ENCODE peak calls at places on chromosomes 6 and 20, in five cellular contexts. H is fibroblast of lung, F is COR-L47, B is caudate nucleus, E is heart right ventricle. M is an unnamed sample.

GRCh38 chr6:11278207-11278559 is 45.7 kb upstream of the NEDD9 start:
- DNase-seq in H (no peak), E (no peak), F (no peak), B (no peak), M (no peak)

GRCh38 chr6:5028301-5028700 is 24.5 kb upstream of the RPP40 start:
- DNase-seq in F (no peak), E (no peak), B (no peak), H (no peak), M (no peak)

GRCh38 chr6:70162972-70163371 is 139.9 kb downstream of the COL9A1 start:
- DNase-seq in F (no peak), B (no peak), E (no peak), H (no peak), M (no peak)

GRCh38 chr6:44452725-44453124 is 65.2 kb downstream of the CDC5L start:
- DNase-seq in F (no peak), B (no peak), H (peak; percentile 64), E (no peak), M (no peak)

GRCh38 chr6:155142902-155143609 is 120.8 kb upstream of the CLDN20 start:
- DNase-seq in B (no peak), H (no peak), F (no peak), E (no peak), M (no peak)

GRCh38 chr6:73983367-73983766 is 287.4 kb downstream of the CD109 start:
- DNase-seq in F (no peak), E (no peak), B (no peak), H (peak; percentile 54), M (no peak)

GRCh38 chr6:119535332-119535731 is 185.8 kb upstream of the MAN1A1 start:
- DNase-seq in H (no peak), B (no peak), F (no peak), E (no peak), M (no peak)

GRCh38 chr6:26250806-26251075 is 114.3 kb upstream of the BTN3A2 start:
- DNase-seq in B (no peak), H (no peak), E (no peak), F (peak; percentile 73), M (peak; percentile 43)

GRCh38 chr6:19303381-19303780 is 533.8 kb upstream of the ID4 start:
- DNase-seq in H (peak; percentile 17), B (peak; percentile 7), F (peak; percentile 72), E (no peak), M (no peak)

GRCh38 chr20:14879020-14879697 is 541.7 kb upstream of the FLRT3 start:
- DNase-seq in H (peak; percentile 81), F (no peak), B (no peak), E (no peak), M (no peak)

GRCh38 chr20:8670900-8671229 is 398.0 kb upstream of the PLCB4 start:
- DNase-seq in H (no peak), B (no peak), F (no peak), E (no peak), M (no peak)

GRCh38 chr20:17646901-17647301 is 35.1 kb downstream of the RRBP1 start:
- DNase-seq in B (no peak), E (no peak), H (no peak), F (no peak), M (no peak)

GRCh38 chr20:54111460-54111859 is 41.1 kb upstream of the BCAS1 start:
- DNase-seq in H (no peak), B (no peak), E (no peak), F (no peak), M (no peak)

GRCh38 chr6:4870821-4871494 is 94.8 kb downstream of the CDYL start:
- DNase-seq in F (no peak), H (no peak), E (no peak), B (no peak), M (no peak)

GRCh38 chr20:4018015-4018748 is 2.8 kb upstream of the RNF24 start:
- DNase-seq in B (no peak), F (no peak), E (no peak), H (peak; percentile 50), M (no peak)

GRCh38 chr6:160462551-160463109 is 114.5 kb downstream of the SLC22A3 start:
- DNase-seq in E (no peak), B (no peak), H (peak; percentile 95), F (no peak), M (no peak)

GRCh38 chr6:10399451-10399850 is 15.4 kb downstream of the TFAP2A start:
- DNase-seq in H (no peak), E (no peak), B (no peak), F (no peak), M (no peak)

GRCh38 chr6:129646617-129647016 is 63.4 kb downstream of the ARHGAP18 start:
- DNase-seq in B (no peak), H (no peak), F (no peak), E (no peak), M (no peak)

GRCh38 chr6:106037060-106037459 is 49.1 kb upstream of the PRDM1 start:
- DNase-seq in F (no peak), B (no peak), E (no peak), H (peak; percentile 82), M (no peak)

GRCh38 chr6:108565893-108566292 is 5.2 kb downstream of the FOXO3 start:
- DNase-seq in H (peak; percentile 64), E (no peak), F (no peak), B (no peak), M (peak; percentile 54)

GRCh38 chr6:147506704-147507114 is 1.8 kb upstream of the SAMD5 start:
- DNase-seq in B (peak; percentile 62), F (peak; percentile 37), E (peak; percentile 79), H (peak; percentile 40), M (peak; percentile 74)

GRCh38 chr20:8394308-8394945 is 262.4 kb downstream of the PLCB1 start:
- DNase-seq in E (no peak), B (no peak), F (no peak), H (peak; percentile 24), M (no peak)

GRCh38 chr6:158008894-158009891 is 27.5 kb downstream of the SYNJ2 start:
- DNase-seq in B (peak; percentile 82), F (peak; percentile 54), E (no peak), H (peak; percentile 66), M (peak; percentile 49)

GRCh38 chr6:107727096-107727757 is 96.9 kb downstream of the SCML4 start:
- DNase-seq in H (no peak), E (no peak), B (no peak), F (no peak), M (no peak)

GRCh38 chr20:33576432-33576883 is 85.7 kb upstream of the C20orf144 start:
- DNase-seq in F (peak; percentile 36), E (no peak), B (peak; percentile 11), H (no peak), M (no peak)

GRCh38 chr6:39143238-39143930 is 28.4 kb upstream of the SAYSD1 start:
- DNase-seq in E (no peak), B (no peak), H (no peak), F (no peak), M (no peak)

GRCh38 chr6:41426888-41427641 is 91.7 kb downstream of the NCR2 start:
- DNase-seq in E (no peak), B (no peak), F (no peak), H (no peak), M (no peak)